ENCODE peak calls at places on chromosome 9, in four cellular contexts. E is Peyer's patch, P is MM.1S, Z is fibroblast of the aortic adventitia. V is an unnamed sample.

GRCh38 chr9:33161011-33161588 is 6.0 kb downstream of the B4GALT1 start:
- DNase-seq in P (no peak), E (peak; percentile 62), Z (peak; percentile 96), V (peak; percentile 49)

GRCh38 chr9:6782981-6783380 is 25.2 kb downstream of the KDM4C start:
- DNase-seq in P (no peak), Z (no peak), E (no peak), V (no peak)

GRCh38 chr9:3205421-3206095 is 320.2 kb downstream of the RFX3 start:
- DNase-seq in E (no peak), Z (no peak), P (no peak), V (no peak)

GRCh38 chr9:16252631-16253030 is 617.8 kb downstream of the BNC2 start:
- DNase-seq in P (no peak), E (no peak), Z (peak; percentile 40), V (no peak)

GRCh38 chr9:97512966-97513560 is 11.6 kb downstream of the TMOD1 start:
- DNase-seq in E (no peak), P (no peak), Z (no peak), V (no peak)

GRCh38 chr9:27183701-27184100 is 74.7 kb downstream of the TEK start:
- DNase-seq in Z (peak; percentile 26), E (no peak), P (no peak), V (no peak)

GRCh38 chr9:127862075-127863011 is 7.9 kb upstream of the ENG start:
- DNase-seq in P (no peak), E (peak; percentile 94), Z (no peak), V (peak; percentile 40)

GRCh38 chr9:125190371-125190801 is 783 bp upstream of the PPP6C start:
- DNase-seq in Z (peak; percentile 26), E (no peak), P (no peak), V (no peak)

GRCh38 chr9:13432914-13433313 is 153.4 kb upstream of the MPDZ start:
- DNase-seq in Z (no peak), E (no peak), P (no peak), V (no peak)

GRCh38 chr9:98016137-98016680 is 33.1 kb downstream of the ANP32B start:
- DNase-seq in P (no peak), Z (no peak), E (no peak), V (no peak)

GRCh38 chr9:76403352-76403751 is 9.1 kb upstream of the RFK start:
- DNase-seq in P (peak; percentile 89), E (no peak), Z (peak; percentile 90), V (peak; percentile 72)

GRCh38 chr9:117156771-117157535 is 257.9 kb downstream of the ASTN2 start:
- DNase-seq in E (no peak), Z (no peak), P (no peak), V (no peak)

GRCh38 chr9:26326473-26327044 is 566.0 kb downstream of the CAAP1 start:
- DNase-seq in P (peak; percentile 49), Z (peak; percentile 79), E (no peak), V (no peak)

GRCh38 chr9:530681-531080 is 310.8 kb upstream of the DMRT1 start:
- DNase-seq in E (no peak), P (no peak), Z (peak; percentile 29), V (no peak)

GRCh38 chr9:35847786-35848185 is 18.8 kb downstream of the TMEM8B start:
- DNase-seq in E (no peak), P (peak; percentile 66), Z (no peak), V (no peak)

GRCh38 chr9:91555132-91555531 is 131.5 kb upstream of the NFIL3 start:
- DNase-seq in E (no peak), P (no peak), Z (peak; percentile 64), V (no peak)

GRCh38 chr9:83596899-83597504 is 25.9 kb upstream of the IDNK start:
- DNase-seq in Z (peak; percentile 52), P (peak; percentile 31), E (no peak), V (peak; percentile 16)

GRCh38 chr9:114696814-114697544 is 15.0 kb upstream of the TEX48 start:
- DNase-seq in Z (peak; percentile 16), P (peak; percentile 78), E (no peak), V (peak; percentile 77)

GRCh38 chr9:83056911-83057310 is 6.0 kb downstream of the RASEF start:
- DNase-seq in E (no peak), Z (no peak), P (no peak), V (no peak)

GRCh38 chr9:29751220-29751619 is 2177.9 kb upstream of the C9orf72 start:
- DNase-seq in E (no peak), P (no peak), Z (no peak), V (no peak)

GRCh38 chr9:136220017-136220729 is 15.2 kb upstream of the LHX3 start:
- DNase-seq in E (no peak), Z (no peak), P (no peak), V (no peak)

GRCh38 chr9:14212116-14212515 is 101.8 kb downstream of the NFIB start:
- DNase-seq in P (no peak), Z (peak; percentile 53), E (no peak), V (no peak)

GRCh38 chr9:113876806-113877236 is 712 bp downstream of the ZNF618 start:
- DNase-seq in E (no peak), Z (peak; percentile 56), P (peak; percentile 35), V (no peak)

GRCh38 chr9:135989722-135990467 is 28.7 kb upstream of the UBAC1 start:
- DNase-seq in Z (no peak), P (no peak), E (no peak), V (no peak)

GRCh38 chr9:70110194-70111041 is 66.8 kb downstream of the MAMDC2 start:
- DNase-seq in E (no peak), P (peak; percentile 65), Z (peak; percentile 18), V (no peak)

GRCh38 chr9:70105142-70105541 is 61.5 kb downstream of the MAMDC2 start:
- DNase-seq in Z (no peak), E (no peak), P (no peak), V (no peak)

GRCh38 chr9:70106571-70106970 is 62.9 kb downstream of the MAMDC2 start:
- DNase-seq in P (no peak), Z (no peak), E (no peak), V (no peak)

GRCh38 chr9:70111042-70111602 is 67.5 kb downstream of the MAMDC2 start:
- DNase-seq in Z (peak; percentile 78), E (peak; percentile 55), P (peak; percentile 68), V (no peak)

DNA sequence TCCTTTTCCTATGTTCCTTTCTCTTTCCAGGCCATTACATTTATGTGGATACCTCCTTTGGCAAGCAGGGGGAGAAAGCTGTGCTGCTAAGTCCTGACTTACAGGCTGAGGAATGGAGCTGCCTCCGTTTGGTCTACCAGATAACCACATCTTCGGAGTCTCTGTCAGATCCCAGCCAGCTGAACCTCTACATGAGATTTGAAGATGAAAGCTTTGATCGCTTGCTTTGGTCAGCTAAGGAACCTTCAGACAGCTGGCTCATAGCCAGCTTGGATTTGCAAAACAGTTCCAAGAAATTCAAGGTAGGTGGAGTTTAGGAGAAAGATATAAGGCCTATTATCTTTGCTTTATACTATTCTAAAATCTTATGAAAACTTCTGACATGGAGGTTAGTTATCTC is 64.5 kb downstream of the MAMDC2 start:
- DNase-seq in P (no peak), E (no peak), Z (no peak), V (no peak)
- TF ChIP-seq CTCF in P (no peak), E (no peak), Z (no peak), V (no peak)

DNA sequence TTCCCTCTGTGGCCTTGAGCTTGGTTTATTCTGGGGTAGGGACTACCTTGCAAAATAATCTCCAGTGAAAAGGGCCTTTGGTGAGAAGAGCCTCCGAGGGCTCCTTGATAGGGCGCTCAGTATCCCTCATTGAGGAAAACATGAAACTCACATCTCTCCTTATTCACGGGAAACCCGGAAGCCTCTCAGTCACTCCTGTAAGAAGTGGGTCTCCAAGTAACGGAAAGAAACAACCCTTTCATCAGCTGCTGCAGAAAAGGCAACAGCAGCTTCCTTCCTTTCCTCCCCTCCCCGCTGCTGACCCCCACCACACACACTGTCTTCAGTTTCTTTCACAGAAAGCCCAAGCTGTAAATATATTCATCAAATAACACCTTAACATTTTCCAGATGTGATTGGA is 81.5 kb downstream of the C9orf152 start:
- DNase-seq in P (no peak), E (no peak), Z (no peak), V (no peak)
- H3K4me3 ChIP-seq in P (no peak overlapping the region), E (peak overlapping the region; percentile 13), Z (peak overlapping the region; percentile 68), V (no peak overlapping the region)

GRCh38 chr9:95733687-95734659 is 141.5 kb upstream of the ERCC6L2 start:
- DNase-seq in E (no peak), Z (no peak), P (no peak), V (no peak)

GRCh38 chr9:95738438-95738837 is 137.1 kb upstream of the ERCC6L2 start:
- DNase-seq in P (no peak), Z (no peak), E (no peak), V (no peak)

GRCh38 chr9:95735701-95736100 is 139.8 kb upstream of the ERCC6L2 start:
- DNase-seq in Z (no peak), P (no peak), E (no peak), V (no peak)

GRCh38 chr9:95736891-95737522 is 138.5 kb upstream of the ERCC6L2 start:
- DNase-seq in E (no peak), Z (no peak), P (no peak), V (no peak)

DNA sequence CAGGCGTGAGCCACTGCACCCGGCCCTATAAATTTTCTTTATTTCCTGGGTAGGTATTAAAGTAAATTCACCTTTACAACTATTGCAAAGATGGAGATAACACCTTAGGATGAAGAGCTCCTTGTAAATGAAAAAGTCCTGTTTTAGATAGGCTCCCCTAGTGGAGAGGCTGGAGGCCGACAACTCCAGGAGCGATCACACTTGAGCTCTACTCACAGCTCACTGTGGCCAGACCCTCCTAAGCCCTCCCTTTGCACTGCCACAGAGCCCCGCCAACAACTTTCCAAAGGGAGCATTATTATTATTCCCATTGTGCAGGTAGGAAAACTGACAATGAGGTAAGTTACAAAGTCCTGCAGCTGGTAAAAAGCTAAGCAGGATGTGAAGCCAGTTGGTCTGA is 139.1 kb upstream of the ERCC6L2 start:
- DNase-seq in E (no peak), Z (no peak), P (no peak), V (no peak)
- TF ChIP-seq CTCF in E (peak; percentile 33), Z (peak; percentile 29), P (no peak), V (peak; percentile 47)

GRCh38 chr9:131228988-131229387 is 47.3 kb downstream of the FAM78A start:
- DNase-seq in P (no peak), E (no peak), Z (peak; percentile 55), V (no peak)
- H3K4me3 ChIP-seq in P (no peak overlapping the region), E (no peak overlapping the region), Z (no peak overlapping the region), V (no peak overlapping the region)

GRCh38 chr9:99326917-99327189 is 104.8 kb downstream of the SEC61B start:
- DNase-seq in E (no peak), P (no peak), Z (no peak), V (no peak)

GRCh38 chr9:99322299-99322698 is 100.2 kb downstream of the SEC61B start:
- DNase-seq in Z (no peak), E (no peak), P (no peak), V (no peak)

GRCh38 chr9:99327667-99328066 is 105.6 kb downstream of the SEC61B start:
- DNase-seq in Z (no peak), E (no peak), P (no peak), V (no peak)

GRCh38 chr9:99326112-99326916 is 104.2 kb downstream of the SEC61B start:
- DNase-seq in E (no peak), Z (peak; percentile 30), P (no peak), V (no peak)
- TF ChIP-seq CTCF in E (no peak), Z (no peak), P (no peak), V (no peak)

GRCh38 chr9:123607987-123608565 is 252.1 kb downstream of the CRB2 start:
- DNase-seq in E (peak; percentile 77), Z (no peak), P (peak; percentile 86), V (peak; percentile 78)
- H3K4me3 ChIP-seq in E (no peak overlapping the region), Z (no peak overlapping the region), P (peak overlapping the region; percentile 12), V (no peak overlapping the region)